ENCODE peak calls at places on chromosomes 5 and 9, in seven cellular contexts. One of them, this sample, is unnamed.

GRCh38 chr9:101028346-101029299 is at the start of gene PLPPR1:
- DNase-seq in lower leg skin: no peak
- DNase-seq in tibial artery: no peak
- DNase-seq in mucosa of descending colon: peak; percentile 55
- DNase-seq in HCT116: no peak
- DNase-seq in stomach: peak; percentile 51
- DNase-seq in RWPE1: peak; percentile 30
- DNase-seq in this sample: no peak

GRCh38 chr5:138068742-138069375 is 15.0 kb upstream of the WNT8A start:
- DNase-seq in lower leg skin: peak; percentile 88
- DNase-seq in tibial artery: peak; percentile 80
- DNase-seq in mucosa of descending colon: peak; percentile 59
- DNase-seq in HCT116: peak; percentile 74
- DNase-seq in stomach: peak; percentile 88
- DNase-seq in RWPE1: peak; percentile 83
- DNase-seq in this sample: peak; percentile 84

GRCh38 chr9:88628811-88629210 is 93.8 kb downstream of the NXNL2 start:
- DNase-seq in lower leg skin: no peak
- DNase-seq in tibial artery: no peak
- DNase-seq in mucosa of descending colon: no peak
- DNase-seq in HCT116: no peak
- DNase-seq in stomach: no peak
- DNase-seq in RWPE1: no peak
- DNase-seq in this sample: no peak

GRCh38 chr5:92909545-92909962 is 671.5 kb downstream of the NR2F1-AS1 start:
- DNase-seq in lower leg skin: no peak
- DNase-seq in tibial artery: no peak
- DNase-seq in mucosa of descending colon: no peak
- DNase-seq in HCT116: no peak
- DNase-seq in stomach: no peak
- DNase-seq in RWPE1: no peak
- DNase-seq in this sample: no peak

GRCh38 chr9:127264462-127265040 is at the start of gene GARNL3:
- DNase-seq in lower leg skin: no peak
- DNase-seq in tibial artery: no peak
- DNase-seq in mucosa of descending colon: no peak
- DNase-seq in HCT116: no peak
- DNase-seq in stomach: no peak
- DNase-seq in RWPE1: no peak
- DNase-seq in this sample: no peak

GRCh38 chr5:81171769-81172168 is 61.4 kb upstream of the CKMT2 start:
- DNase-seq in lower leg skin: no peak
- DNase-seq in tibial artery: no peak
- DNase-seq in mucosa of descending colon: no peak
- DNase-seq in HCT116: no peak
- DNase-seq in stomach: no peak
- DNase-seq in RWPE1: peak; percentile 62
- DNase-seq in this sample: no peak

GRCh38 chr5:148391422-148391821 is 7.7 kb downstream of the FBXO38 start:
- DNase-seq in lower leg skin: no peak
- DNase-seq in tibial artery: no peak
- DNase-seq in mucosa of descending colon: no peak
- DNase-seq in HCT116: no peak
- DNase-seq in stomach: no peak
- DNase-seq in RWPE1: no peak
- DNase-seq in this sample: no peak

GRCh38 chr5:136006767-136007251 is 22.0 kb upstream of the TGFBI start:
- DNase-seq in lower leg skin: peak; percentile 71
- DNase-seq in tibial artery: no peak
- DNase-seq in mucosa of descending colon: no peak
- DNase-seq in HCT116: peak; percentile 36
- DNase-seq in stomach: no peak
- DNase-seq in RWPE1: peak; percentile 95
- DNase-seq in this sample: no peak

GRCh38 chr9:35682083-35682482 is 7.6 kb downstream of the TPM2 start:
- DNase-seq in lower leg skin: no peak
- DNase-seq in tibial artery: no peak
- DNase-seq in mucosa of descending colon: peak; percentile 27
- DNase-seq in HCT116: no peak
- DNase-seq in stomach: no peak
- DNase-seq in RWPE1: no peak
- DNase-seq in this sample: no peak

GRCh38 chr5:113378081-113378480 is 56.7 kb downstream of the TSSK1B start:
- DNase-seq in lower leg skin: no peak
- DNase-seq in tibial artery: no peak
- DNase-seq in mucosa of descending colon: no peak
- DNase-seq in HCT116: no peak
- DNase-seq in stomach: no peak
- DNase-seq in RWPE1: no peak
- DNase-seq in this sample: no peak

GRCh38 chr5:76450059-76450458 is 47.0 kb downstream of the IQGAP2 start:
- DNase-seq in lower leg skin: no peak
- DNase-seq in tibial artery: no peak
- DNase-seq in mucosa of descending colon: no peak
- DNase-seq in HCT116: no peak
- DNase-seq in stomach: no peak
- DNase-seq in RWPE1: no peak
- DNase-seq in this sample: no peak

GRCh38 chr5:103973669-103974068 is 411.1 kb upstream of the NUDT12 start:
- DNase-seq in lower leg skin: no peak
- DNase-seq in tibial artery: no peak
- DNase-seq in mucosa of descending colon: no peak
- DNase-seq in HCT116: no peak
- DNase-seq in stomach: no peak
- DNase-seq in RWPE1: no peak
- DNase-seq in this sample: no peak

GRCh38 chr5:118233601-118234000 is 754.7 kb downstream of the DTWD2 start:
- DNase-seq in lower leg skin: no peak
- DNase-seq in tibial artery: no peak
- DNase-seq in mucosa of descending colon: no peak
- DNase-seq in HCT116: no peak
- DNase-seq in stomach: no peak
- DNase-seq in RWPE1: no peak
- DNase-seq in this sample: no peak

GRCh38 chr9:15239816-15240215 is 67.2 kb downstream of the TTC39B start:
- DNase-seq in lower leg skin: no peak
- DNase-seq in tibial artery: no peak
- DNase-seq in mucosa of descending colon: no peak
- DNase-seq in HCT116: no peak
- DNase-seq in stomach: no peak
- DNase-seq in RWPE1: no peak
- DNase-seq in this sample: no peak

DNA sequence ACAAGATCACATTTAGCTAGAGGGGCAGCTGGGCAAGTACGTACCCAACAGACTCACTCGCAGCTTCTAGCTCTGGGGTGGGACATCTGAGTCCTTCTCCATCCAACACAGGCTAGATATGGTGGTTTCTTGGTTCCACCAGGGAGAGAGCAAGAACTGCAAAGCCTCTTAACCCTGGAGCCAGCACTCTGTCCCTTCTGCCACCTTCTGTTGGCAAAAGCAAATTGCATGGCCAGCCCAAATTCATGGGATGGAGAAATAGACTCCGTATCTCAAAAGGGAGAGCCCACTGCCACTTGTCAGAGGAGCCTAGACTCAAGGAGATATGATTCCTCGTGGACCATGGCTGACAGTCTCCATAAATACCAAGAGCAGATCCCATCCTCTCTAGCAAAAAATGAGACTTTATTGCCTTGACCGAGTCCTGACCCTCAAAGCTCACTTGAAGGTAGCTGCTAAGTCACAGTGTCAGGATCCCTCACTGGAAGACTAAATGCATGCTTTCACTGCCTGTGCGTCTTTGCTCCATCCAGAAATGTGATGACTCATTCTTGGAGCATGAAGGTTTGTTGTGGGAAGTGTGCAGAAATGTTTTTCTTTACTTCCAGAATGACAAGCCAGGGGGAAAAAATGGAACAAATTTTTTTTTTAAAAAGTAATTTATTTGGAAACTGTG is 28.8 kb upstream of the ROR2 start:
- DNase-seq in lower leg skin: no peak
- DNase-seq in tibial artery: no peak
- DNase-seq in mucosa of descending colon: no peak
- DNase-seq in HCT116: peak; percentile 26
- DNase-seq in stomach: peak; percentile 36
- DNase-seq in RWPE1: peak; percentile 71
- DNase-seq in this sample: no peak
- TF ChIP-seq CTCF in lower leg skin: no peak
- TF ChIP-seq CTCF in tibial artery: no peak
- TF ChIP-seq CTCF in mucosa of descending colon: no peak
- TF ChIP-seq CTCF in HCT116: peak; percentile 61
- TF ChIP-seq CTCF in stomach: peak; percentile 63
- TF ChIP-seq CTCF in RWPE1: no peak
- TF ChIP-seq CTCF in this sample: peak; percentile 33

DNA sequence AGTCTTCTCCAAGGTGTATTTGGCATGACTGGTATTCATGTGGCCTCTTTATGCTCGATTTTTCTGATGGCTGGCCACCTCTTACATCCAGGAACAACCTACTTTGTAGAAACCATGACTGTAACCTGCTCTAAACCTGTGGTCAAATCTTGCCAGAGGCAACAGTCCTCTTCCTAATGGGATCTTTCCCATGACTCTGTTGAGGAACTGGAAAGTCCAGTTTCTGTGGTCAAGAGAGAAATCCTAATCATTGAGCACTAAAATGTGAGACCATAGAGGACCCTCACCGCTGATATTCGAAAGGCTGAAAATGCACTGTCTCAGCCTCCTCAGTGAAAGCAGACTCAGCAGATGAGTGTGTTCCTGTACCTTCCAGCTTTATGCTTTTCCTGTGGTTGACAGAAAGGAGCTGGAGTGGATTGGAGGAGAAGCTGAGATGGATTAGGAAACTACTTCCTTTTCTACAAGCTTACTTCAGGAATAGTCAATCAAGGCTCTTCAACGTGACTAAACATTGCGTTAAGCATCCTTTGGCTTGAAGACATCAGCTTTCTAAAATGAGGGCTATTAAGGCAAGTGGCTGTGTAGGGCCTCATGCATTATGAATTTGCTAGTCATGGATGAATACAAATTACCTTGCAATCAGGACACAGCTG is 69.7 kb upstream of the DAPK1 start:
- DNase-seq in lower leg skin: no peak
- DNase-seq in tibial artery: no peak
- DNase-seq in mucosa of descending colon: no peak
- DNase-seq in HCT116: peak; percentile 7
- DNase-seq in stomach: no peak
- DNase-seq in RWPE1: no peak
- DNase-seq in this sample: no peak
- TF ChIP-seq CTCF in lower leg skin: no peak
- TF ChIP-seq CTCF in tibial artery: no peak
- TF ChIP-seq CTCF in mucosa of descending colon: no peak
- TF ChIP-seq CTCF in HCT116: no peak
- TF ChIP-seq CTCF in stomach: no peak
- TF ChIP-seq CTCF in RWPE1: no peak
- TF ChIP-seq CTCF in this sample: no peak

GRCh38 chr5:42656661-42657035 is 100.0 kb upstream of the CCDC152 start:
- DNase-seq in lower leg skin: no peak
- DNase-seq in tibial artery: no peak
- DNase-seq in mucosa of descending colon: no peak
- DNase-seq in HCT116: no peak
- DNase-seq in stomach: no peak
- DNase-seq in RWPE1: no peak
- DNase-seq in this sample: no peak
- TF ChIP-seq CTCF in lower leg skin: no peak
- TF ChIP-seq CTCF in tibial artery: peak; percentile 24
- TF ChIP-seq CTCF in mucosa of descending colon: no peak
- TF ChIP-seq CTCF in HCT116: no peak
- TF ChIP-seq CTCF in stomach: no peak
- TF ChIP-seq CTCF in RWPE1: peak; percentile 54
- TF ChIP-seq CTCF in this sample: no peak

DNA sequence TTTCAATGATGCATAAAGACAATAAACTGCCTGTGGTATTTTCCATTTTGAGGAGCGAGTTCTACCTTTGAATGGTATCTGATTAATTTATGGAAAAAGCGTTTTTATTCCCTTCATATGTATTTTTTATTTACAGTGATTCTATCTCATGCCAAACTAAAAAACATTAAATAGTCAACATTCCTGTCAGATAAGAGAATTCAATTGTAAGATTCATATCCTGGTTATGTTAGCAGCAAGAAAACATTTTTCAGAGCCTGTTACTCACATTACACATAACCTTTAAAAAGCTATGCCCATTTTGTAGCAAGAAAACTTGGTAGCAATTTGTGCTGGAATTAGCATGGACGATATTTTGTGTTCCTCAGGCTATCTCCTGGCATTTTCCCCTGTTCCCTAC is 55.1 kb upstream of the PRLR start:
- DNase-seq in lower leg skin: no peak
- DNase-seq in tibial artery: no peak
- DNase-seq in mucosa of descending colon: no peak
- DNase-seq in HCT116: no peak
- DNase-seq in stomach: no peak
- DNase-seq in RWPE1: no peak
- DNase-seq in this sample: no peak
- TF ChIP-seq CTCF in lower leg skin: no peak
- TF ChIP-seq CTCF in tibial artery: no peak
- TF ChIP-seq CTCF in mucosa of descending colon: no peak
- TF ChIP-seq CTCF in HCT116: no peak
- TF ChIP-seq CTCF in stomach: no peak
- TF ChIP-seq CTCF in RWPE1: no peak
- TF ChIP-seq CTCF in this sample: no peak